ENCODE peak calls at places on chromosomes 2 and 18, in nine cellular contexts. E is foreskin fibroblast; H is T follicular helper cell; T is activated T-cell treated with anti-CD3 and anti-CD28 coated beads for 1 hour; U is cardiac fibroblast; G is DMS153; C is adrenal gland; Y is GM23248; K is activated CD4-positive, alpha-beta T cell treated with anti-CD3 and anti-CD28 coated beads for 24 hours. P is an unnamed sample.

GRCh38 chr18:7102131-7102530 is 15.5 kb downstream of the LAMA1 start:
- DNase-seq in E (no peak), H (no peak), T (no peak), U (no peak), G (no peak), C (no peak), Y (no peak), K (no peak), P (no peak)

GRCh38 chr2:240947176-240947575 is 41.0 kb downstream of the CROCC2 start:
- DNase-seq in E (no peak), H (no peak), T (no peak), U (no peak), G (no peak), C (peak), Y (no peak), K (no peak), P (no peak)

GRCh38 chr2:141554810-141555209 is 576.0 kb downstream of the LRP1B start:
- DNase-seq in E (peak), H (no peak), T (no peak), U (peak), G (peak), C (no peak), Y (peak), K (no peak), P (no peak)

GRCh38 chr2:171208648-171209047 is 48.0 kb upstream of the TLK1 start:
- DNase-seq in E (no peak), H (no peak), T (no peak), U (no peak), G (no peak), C (no peak), Y (no peak), K (no peak), P (no peak)

GRCh38 chr2:26314243-26314642 is 31.7 kb upstream of the SELENOI start:
- DNase-seq in E (no peak), H (no peak), T (no peak), U (no peak), G (no peak), C (no peak), Y (no peak), K (no peak), P (no peak)

GRCh38 chr2:128287780-128288735 is 30.6 kb downstream of the HS6ST1 start:
- DNase-seq in E (no peak), H (no peak), T (no peak), U (no peak), G (no peak), C (no peak), Y (no peak), K (no peak), P (no peak)

GRCh38 chr2:240164586-240164985 is 24.1 kb upstream of the OTOS start:
- DNase-seq in E (no peak), H (no peak), T (no peak), U (no peak), G (no peak), C (no peak), Y (no peak), K (no peak), P (no peak)

GRCh38 chr18:56322403-56322802 is 316.0 kb downstream of the TXNL1 start:
- DNase-seq in E (no peak), H (no peak), T (no peak), U (no peak), G (no peak), C (no peak), Y (no peak), K (no peak), P (no peak)

GRCh38 chr2:143071185-143071876 is 57.9 kb upstream of the ARHGAP15 start:
- DNase-seq in E (no peak), H (no peak), T (no peak), U (peak), G (no peak), C (no peak), Y (peak), K (no peak), P (peak)

GRCh38 chr2:76197842-76198448 is 487.2 kb upstream of the GCFC2 start:
- DNase-seq in E (peak), H (no peak), T (peak), U (peak), G (peak), C (peak), Y (peak), K (peak), P (peak)

P was measured in trophoblast cell.